ENCODE peak calls at places on chromosomes 2 and 18, in eight cellular contexts. One of them, this sample, is unnamed.

GRCh38 chr2:46434851-46435273 is 44.5 kb upstream of the TMEM247 start:
- DNase-seq in stimulated activated CD4-positive, alpha-beta T cell treated with anti-CD3 and anti-CD28 coated beads, Interleukin-1b, Interleukin-23, amount 100 ng/mL, for 24 hours: no peak
- DNase-seq in AG08396: peak
- DNase-seq in NCI-H2227 treated with DMSO at 0.1 percent for 48 hours: no peak
- DNase-seq in mammary epithelial cell: peak
- DNase-seq in HT1080: no peak
- DNase-seq in heart left ventricle: no peak
- DNase-seq in non-pigmented ciliary epithelial cell: peak
- DNase-seq in this sample: no peak

GRCh38 chr2:15354596-15355359 is 206.4 kb downstream of the NBAS start:
- DNase-seq in stimulated activated CD4-positive, alpha-beta T cell treated with anti-CD3 and anti-CD28 coated beads, Interleukin-1b, Interleukin-23, amount 100 ng/mL, for 24 hours: no peak
- DNase-seq in AG08396: no peak
- DNase-seq in NCI-H2227 treated with DMSO at 0.1 percent for 48 hours: no peak
- DNase-seq in mammary epithelial cell: no peak
- DNase-seq in HT1080: no peak
- DNase-seq in heart left ventricle: no peak
- DNase-seq in non-pigmented ciliary epithelial cell: no peak
- DNase-seq in this sample: no peak

GRCh38 chr18:37438417-37439180 is 127.0 kb downstream of the CELF4 start:
- DNase-seq in stimulated activated CD4-positive, alpha-beta T cell treated with anti-CD3 and anti-CD28 coated beads, Interleukin-1b, Interleukin-23, amount 100 ng/mL, for 24 hours: no peak
- DNase-seq in AG08396: no peak
- DNase-seq in NCI-H2227 treated with DMSO at 0.1 percent for 48 hours: no peak
- DNase-seq in mammary epithelial cell: no peak
- DNase-seq in HT1080: no peak
- DNase-seq in heart left ventricle: no peak
- DNase-seq in non-pigmented ciliary epithelial cell: no peak
- DNase-seq in this sample: no peak

GRCh38 chr2:173956454-173956853 is 8.7 kb downstream of the SP3 start:
- DNase-seq in stimulated activated CD4-positive, alpha-beta T cell treated with anti-CD3 and anti-CD28 coated beads, Interleukin-1b, Interleukin-23, amount 100 ng/mL, for 24 hours: no peak
- DNase-seq in AG08396: no peak
- DNase-seq in NCI-H2227 treated with DMSO at 0.1 percent for 48 hours: no peak
- DNase-seq in mammary epithelial cell: no peak
- DNase-seq in HT1080: no peak
- DNase-seq in heart left ventricle: no peak
- DNase-seq in non-pigmented ciliary epithelial cell: no peak
- DNase-seq in this sample: no peak

GRCh38 chr18:56028514-56028913 is 440.5 kb upstream of the TCF4 start:
- DNase-seq in stimulated activated CD4-positive, alpha-beta T cell treated with anti-CD3 and anti-CD28 coated beads, Interleukin-1b, Interleukin-23, amount 100 ng/mL, for 24 hours: no peak
- DNase-seq in AG08396: no peak
- DNase-seq in NCI-H2227 treated with DMSO at 0.1 percent for 48 hours: no peak
- DNase-seq in mammary epithelial cell: peak
- DNase-seq in HT1080: peak
- DNase-seq in heart left ventricle: no peak
- DNase-seq in non-pigmented ciliary epithelial cell: peak
- DNase-seq in this sample: no peak

GRCh38 chr2:128535928-128536327 is 217.3 kb upstream of the HS6ST1 start:
- DNase-seq in stimulated activated CD4-positive, alpha-beta T cell treated with anti-CD3 and anti-CD28 coated beads, Interleukin-1b, Interleukin-23, amount 100 ng/mL, for 24 hours: no peak
- DNase-seq in AG08396: peak
- DNase-seq in NCI-H2227 treated with DMSO at 0.1 percent for 48 hours: no peak
- DNase-seq in mammary epithelial cell: peak
- DNase-seq in HT1080: peak
- DNase-seq in heart left ventricle: no peak
- DNase-seq in non-pigmented ciliary epithelial cell: peak
- DNase-seq in this sample: no peak

GRCh38 chr2:207046642-207047213 is 107.4 kb downstream of the CPO start:
- DNase-seq in stimulated activated CD4-positive, alpha-beta T cell treated with anti-CD3 and anti-CD28 coated beads, Interleukin-1b, Interleukin-23, amount 100 ng/mL, for 24 hours: peak
- DNase-seq in AG08396: no peak
- DNase-seq in NCI-H2227 treated with DMSO at 0.1 percent for 48 hours: no peak
- DNase-seq in mammary epithelial cell: no peak
- DNase-seq in HT1080: peak
- DNase-seq in heart left ventricle: no peak
- DNase-seq in non-pigmented ciliary epithelial cell: no peak
- DNase-seq in this sample: no peak

GRCh38 chr18:39840406-39840805 is 2114.6 kb upstream of the PIK3C3 start:
- DNase-seq in stimulated activated CD4-positive, alpha-beta T cell treated with anti-CD3 and anti-CD28 coated beads, Interleukin-1b, Interleukin-23, amount 100 ng/mL, for 24 hours: no peak
- DNase-seq in AG08396: no peak
- DNase-seq in NCI-H2227 treated with DMSO at 0.1 percent for 48 hours: no peak
- DNase-seq in mammary epithelial cell: peak
- DNase-seq in HT1080: peak
- DNase-seq in heart left ventricle: no peak
- DNase-seq in non-pigmented ciliary epithelial cell: peak
- DNase-seq in this sample: no peak

GRCh38 chr2:40243581-40243980 is 208.3 kb downstream of the SLC8A1 start:
- DNase-seq in stimulated activated CD4-positive, alpha-beta T cell treated with anti-CD3 and anti-CD28 coated beads, Interleukin-1b, Interleukin-23, amount 100 ng/mL, for 24 hours: no peak
- DNase-seq in AG08396: peak
- DNase-seq in NCI-H2227 treated with DMSO at 0.1 percent for 48 hours: peak
- DNase-seq in mammary epithelial cell: no peak
- DNase-seq in HT1080: no peak
- DNase-seq in heart left ventricle: no peak
- DNase-seq in non-pigmented ciliary epithelial cell: peak
- DNase-seq in this sample: no peak

GRCh38 chr2:240513544-240514287 is 44.1 kb downstream of the ANKMY1 start:
- DNase-seq in stimulated activated CD4-positive, alpha-beta T cell treated with anti-CD3 and anti-CD28 coated beads, Interleukin-1b, Interleukin-23, amount 100 ng/mL, for 24 hours: peak
- DNase-seq in AG08396: peak
- DNase-seq in NCI-H2227 treated with DMSO at 0.1 percent for 48 hours: no peak
- DNase-seq in mammary epithelial cell: peak
- DNase-seq in HT1080: peak
- DNase-seq in heart left ventricle: peak
- DNase-seq in non-pigmented ciliary epithelial cell: peak
- DNase-seq in this sample: peak

GRCh38 chr18:55735969-55736368 is 148.0 kb upstream of the TCF4 start:
- DNase-seq in stimulated activated CD4-positive, alpha-beta T cell treated with anti-CD3 and anti-CD28 coated beads, Interleukin-1b, Interleukin-23, amount 100 ng/mL, for 24 hours: no peak
- DNase-seq in AG08396: no peak
- DNase-seq in NCI-H2227 treated with DMSO at 0.1 percent for 48 hours: no peak
- DNase-seq in mammary epithelial cell: no peak
- DNase-seq in HT1080: no peak
- DNase-seq in heart left ventricle: no peak
- DNase-seq in non-pigmented ciliary epithelial cell: no peak
- DNase-seq in this sample: no peak

GRCh38 chr2:10135296-10136089 is 13.0 kb downstream of the RRM2 start:
- DNase-seq in stimulated activated CD4-positive, alpha-beta T cell treated with anti-CD3 and anti-CD28 coated beads, Interleukin-1b, Interleukin-23, amount 100 ng/mL, for 24 hours: no peak
- DNase-seq in AG08396: no peak
- DNase-seq in NCI-H2227 treated with DMSO at 0.1 percent for 48 hours: no peak
- DNase-seq in mammary epithelial cell: peak
- DNase-seq in HT1080: peak
- DNase-seq in heart left ventricle: no peak
- DNase-seq in non-pigmented ciliary epithelial cell: no peak
- DNase-seq in this sample: no peak

GRCh38 chr2:20450201-20451108 is 3.6 kb downstream of the RHOB start:
- DNase-seq in stimulated activated CD4-positive, alpha-beta T cell treated with anti-CD3 and anti-CD28 coated beads, Interleukin-1b, Interleukin-23, amount 100 ng/mL, for 24 hours: no peak
- DNase-seq in AG08396: peak
- DNase-seq in NCI-H2227 treated with DMSO at 0.1 percent for 48 hours: no peak
- DNase-seq in mammary epithelial cell: no peak
- DNase-seq in HT1080: peak
- DNase-seq in heart left ventricle: peak
- DNase-seq in non-pigmented ciliary epithelial cell: no peak
- DNase-seq in this sample: no peak

GRCh38 chr2:69253893-69254292 is 133.1 kb downstream of the GFPT1 start:
- DNase-seq in stimulated activated CD4-positive, alpha-beta T cell treated with anti-CD3 and anti-CD28 coated beads, Interleukin-1b, Interleukin-23, amount 100 ng/mL, for 24 hours: no peak
- DNase-seq in AG08396: peak
- DNase-seq in NCI-H2227 treated with DMSO at 0.1 percent for 48 hours: no peak
- DNase-seq in mammary epithelial cell: peak
- DNase-seq in HT1080: peak
- DNase-seq in heart left ventricle: peak
- DNase-seq in non-pigmented ciliary epithelial cell: peak
- DNase-seq in this sample: peak

GRCh38 chr2:239259603-239260298 is 141.1 kb downstream of the HDAC4 start:
- DNase-seq in stimulated activated CD4-positive, alpha-beta T cell treated with anti-CD3 and anti-CD28 coated beads, Interleukin-1b, Interleukin-23, amount 100 ng/mL, for 24 hours: no peak
- DNase-seq in AG08396: no peak
- DNase-seq in NCI-H2227 treated with DMSO at 0.1 percent for 48 hours: no peak
- DNase-seq in mammary epithelial cell: no peak
- DNase-seq in HT1080: no peak
- DNase-seq in heart left ventricle: no peak
- DNase-seq in non-pigmented ciliary epithelial cell: no peak
- DNase-seq in this sample: no peak

GRCh38 chr2:239688098-239688497 is 287.3 kb upstream of the HDAC4 start:
- DNase-seq in stimulated activated CD4-positive, alpha-beta T cell treated with anti-CD3 and anti-CD28 coated beads, Interleukin-1b, Interleukin-23, amount 100 ng/mL, for 24 hours: no peak
- DNase-seq in AG08396: no peak
- DNase-seq in NCI-H2227 treated with DMSO at 0.1 percent for 48 hours: no peak
- DNase-seq in mammary epithelial cell: no peak
- DNase-seq in HT1080: no peak
- DNase-seq in heart left ventricle: no peak
- DNase-seq in non-pigmented ciliary epithelial cell: no peak
- DNase-seq in this sample: no peak

GRCh38 chr18:9029131-9029530 is 73.4 kb upstream of the NDUFV2 start:
- DNase-seq in stimulated activated CD4-positive, alpha-beta T cell treated with anti-CD3 and anti-CD28 coated beads, Interleukin-1b, Interleukin-23, amount 100 ng/mL, for 24 hours: no peak
- DNase-seq in AG08396: no peak
- DNase-seq in NCI-H2227 treated with DMSO at 0.1 percent for 48 hours: no peak
- DNase-seq in mammary epithelial cell: no peak
- DNase-seq in HT1080: no peak
- DNase-seq in heart left ventricle: no peak
- DNase-seq in non-pigmented ciliary epithelial cell: no peak
- DNase-seq in this sample: no peak

GRCh38 chr18:39460136-39460535 is 1894.5 kb upstream of the CELF4 start:
- DNase-seq in stimulated activated CD4-positive, alpha-beta T cell treated with anti-CD3 and anti-CD28 coated beads, Interleukin-1b, Interleukin-23, amount 100 ng/mL, for 24 hours: no peak
- DNase-seq in AG08396: no peak
- DNase-seq in NCI-H2227 treated with DMSO at 0.1 percent for 48 hours: no peak
- DNase-seq in mammary epithelial cell: no peak
- DNase-seq in HT1080: no peak
- DNase-seq in heart left ventricle: no peak
- DNase-seq in non-pigmented ciliary epithelial cell: no peak
- DNase-seq in this sample: no peak

GRCh38 chr2:233083782-233084181 is 23.6 kb downstream of the INPP5D start:
- DNase-seq in stimulated activated CD4-positive, alpha-beta T cell treated with anti-CD3 and anti-CD28 coated beads, Interleukin-1b, Interleukin-23, amount 100 ng/mL, for 24 hours: no peak
- DNase-seq in AG08396: no peak
- DNase-seq in NCI-H2227 treated with DMSO at 0.1 percent for 48 hours: no peak
- DNase-seq in mammary epithelial cell: no peak
- DNase-seq in HT1080: no peak
- DNase-seq in heart left ventricle: no peak
- DNase-seq in non-pigmented ciliary epithelial cell: no peak
- DNase-seq in this sample: no peak

GRCh38 chr18:5456577-5457466 is 87.0 kb downstream of the EPB41L3 start:
- DNase-seq in stimulated activated CD4-positive, alpha-beta T cell treated with anti-CD3 and anti-CD28 coated beads, Interleukin-1b, Interleukin-23, amount 100 ng/mL, for 24 hours: no peak
- DNase-seq in AG08396: no peak
- DNase-seq in NCI-H2227 treated with DMSO at 0.1 percent for 48 hours: no peak
- DNase-seq in mammary epithelial cell: no peak
- DNase-seq in HT1080: peak
- DNase-seq in heart left ventricle: no peak
- DNase-seq in non-pigmented ciliary epithelial cell: no peak
- DNase-seq in this sample: no peak

GRCh38 chr18:43587538-43588153 is 310.4 kb upstream of the SYT4 start:
- DNase-seq in stimulated activated CD4-positive, alpha-beta T cell treated with anti-CD3 and anti-CD28 coated beads, Interleukin-1b, Interleukin-23, amount 100 ng/mL, for 24 hours: no peak
- DNase-seq in AG08396: peak
- DNase-seq in NCI-H2227 treated with DMSO at 0.1 percent for 48 hours: peak
- DNase-seq in mammary epithelial cell: peak
- DNase-seq in HT1080: peak
- DNase-seq in heart left ventricle: no peak
- DNase-seq in non-pigmented ciliary epithelial cell: peak
- DNase-seq in this sample: no peak